ENCODE peak calls at places on chromosomes 6 and 20, in seven cellular contexts. L is fibroblast of lung, C is neural progenitor cell, E is mesothelial cell of epicardium, P is fibroblast of the aortic adventitia, N is A549, W is lung. X is an unnamed sample.

GRCh38 chr6:107709341-107709740 is 114.8 kb downstream of the SCML4 start:
- DNase-seq in L (no peak), C (no peak), E (no peak), P (no peak), N (no peak), W (no peak), X (no peak)

GRCh38 chr6:10722820-10723651 is at the start of gene TMEM14C:
- DNase-seq in L (peak), C (peak), E (peak), P (peak), N (peak), W (peak), X (peak)

GRCh38 chr6:134702279-134702678 is 247.6 kb downstream of the ALDH8A1 start:
- DNase-seq in L (no peak), C (no peak), E (no peak), P (no peak), N (no peak), W (no peak), X (no peak)

GRCh38 chr20:57308451-57309410 is 20.9 kb upstream of the SPO11 start:
- DNase-seq in L (no peak), C (no peak), E (no peak), P (no peak), N (no peak), W (no peak), X (no peak)

GRCh38 chr20:10447028-10447427 is 11.9 kb downstream of the SLX4IP start:
- DNase-seq in L (peak), C (no peak), E (no peak), P (peak), N (peak), W (no peak), X (peak)

GRCh38 chr6:118283759-118284158 is 264.3 kb upstream of the PLN start:
- DNase-seq in L (peak), C (peak), E (no peak), P (peak), N (peak), W (peak), X (peak)

GRCh38 chr20:39968495-39968894 is 720.5 kb downstream of the MAFB start:
- DNase-seq in L (no peak), C (no peak), E (no peak), P (no peak), N (no peak), W (no peak), X (no peak)

GRCh38 chr20:12570371-12570770 is 438.4 kb upstream of the SPTLC3 start:
- DNase-seq in L (no peak), C (peak), E (no peak), P (no peak), N (peak), W (no peak), X (no peak)

GRCh38 chr6:30793521-30794194 is 49.3 kb upstream of the IER3 start:
- DNase-seq in L (peak), C (no peak), E (no peak), P (peak), N (no peak), W (no peak), X (peak)

GRCh38 chr6:159398633-159399032 is 229.4 kb downstream of the FNDC1 start:
- DNase-seq in L (no peak), C (no peak), E (no peak), P (no peak), N (no peak), W (no peak), X (no peak)

GRCh38 chr6:161631676-161632194 is 357.9 kb upstream of the AGPAT4 start:
- DNase-seq in L (peak), C (no peak), E (no peak), P (peak), N (no peak), W (no peak), X (peak)

GRCh38 chr20:8267009-8267408 is 134.9 kb downstream of the PLCB1 start:
- DNase-seq in L (no peak), C (no peak), E (no peak), P (no peak), N (no peak), W (no peak), X (no peak)

GRCh38 chr6:43669050-43669921 is 18.3 kb downstream of the MRPS18A start:
- DNase-seq in L (peak), C (peak), E (no peak), P (peak), N (no peak), W (no peak), X (peak)

GRCh38 chr6:80457044-80457933 is 350.8 kb downstream of the BCKDHB start:
- DNase-seq in L (peak), C (no peak), E (no peak), P (peak), N (no peak), W (peak), X (peak)

GRCh38 chr6:113630365-113630737 is 226.8 kb upstream of the MARCKS start:
- DNase-seq in L (peak), C (no peak), E (no peak), P (peak), N (no peak), W (no peak), X (peak)

GRCh38 chr6:87697581-87698552 is 4.2 kb downstream of the AKIRIN2 start:
- DNase-seq in L (peak), C (peak), E (no peak), P (peak), N (no peak), W (no peak), X (peak)

GRCh38 chr20:58447733-58448391 is 58.8 kb downstream of the VAPB start:
- DNase-seq in L (peak), C (peak), E (no peak), P (peak), N (peak), W (peak), X (peak)

GRCh38 chr6:132763269-132763668 is 5.6 kb upstream of the VNN2 start:
- DNase-seq in L (no peak), C (no peak), E (no peak), P (no peak), N (no peak), W (no peak), X (no peak)

GRCh38 chr6:43246301-43247114 is 3.2 kb downstream of the TTBK1 start:
- DNase-seq in L (peak), C (peak), E (no peak), P (no peak), N (peak), W (peak), X (no peak)

GRCh38 chr6:109420751-109421150 is 19.7 kb downstream of the PPIL6 start:
- DNase-seq in L (no peak), C (no peak), E (no peak), P (no peak), N (no peak), W (no peak), X (no peak)

GRCh38 chr6:138211048-138211581 is 7.2 kb downstream of the PBOV1 start:
- DNase-seq in L (no peak), C (peak), E (no peak), P (no peak), N (no peak), W (no peak), X (no peak)
- TF ChIP-seq CTCF in L (no peak), C (peak), E (no peak), P (no peak), N (no peak), W (no peak), X (no peak)

GRCh38 chr6:111650049-111650448 is 44.4 kb upstream of the TRAF3IP2 start:
- DNase-seq in L (no peak), C (no peak), E (no peak), P (no peak), N (no peak), W (no peak), X (no peak)

GRCh38 chr6:111648100-111648499 is 42.4 kb upstream of the TRAF3IP2 start:
- DNase-seq in L (no peak), C (no peak), E (no peak), P (no peak), N (no peak), W (no peak), X (no peak)

GRCh38 chr6:111653961-111654360 is 48.3 kb upstream of the TRAF3IP2 start:
- DNase-seq in L (no peak), C (no peak), E (no peak), P (no peak), N (no peak), W (no peak), X (no peak)

GRCh38 chr6:111653434-111653833 is 47.8 kb upstream of the TRAF3IP2 start:
- DNase-seq in L (no peak), C (no peak), E (no peak), P (no peak), N (no peak), W (no peak), X (no peak)

GRCh38 chr6:111651185-111652034 is 45.7 kb upstream of the TRAF3IP2 start:
- DNase-seq in L (peak), C (no peak), E (no peak), P (no peak), N (no peak), W (no peak), X (no peak)
- TF ChIP-seq CTCF in L (no peak), C (no peak), E (no peak), P (no peak), N (no peak), W (no peak), X (no peak)

DNA sequence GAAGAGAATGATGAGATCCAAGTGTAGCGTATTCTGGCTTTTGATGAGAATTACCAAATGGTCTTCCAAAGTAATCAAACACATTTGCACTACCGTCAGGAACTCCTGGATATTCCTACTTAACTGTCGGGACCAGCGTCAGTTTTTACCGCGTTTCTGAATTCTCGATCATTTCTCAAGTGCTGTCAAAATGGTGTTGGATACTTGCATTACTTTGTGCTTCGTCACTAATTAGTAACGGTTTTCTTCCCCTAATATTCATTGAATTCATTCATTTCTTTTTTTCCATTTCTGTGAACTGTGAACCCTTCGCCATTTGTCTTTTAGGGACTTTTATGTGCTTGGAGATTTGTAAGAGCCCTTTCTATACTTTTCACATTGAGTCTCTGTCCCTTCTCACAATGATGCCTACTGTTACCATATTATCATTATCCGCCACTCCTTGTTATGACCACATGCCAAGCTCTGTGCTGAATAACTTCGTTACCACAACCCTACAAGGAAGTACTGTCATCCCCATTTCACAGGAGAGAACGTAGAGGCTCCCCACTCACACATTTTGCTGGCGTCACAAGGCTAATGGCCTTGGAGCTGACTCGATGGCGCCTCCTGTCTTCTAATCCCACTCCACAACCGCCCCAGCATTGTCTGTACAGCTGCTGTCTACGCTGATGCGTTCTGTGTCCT is 74.2 kb upstream of the QKI start:
- DNase-seq in L (no peak), C (no peak), E (no peak), P (no peak), N (no peak), W (no peak), X (no peak)
- TF ChIP-seq CTCF in L (no peak), C (peak), E (no peak), P (no peak), N (no peak), W (no peak), X (no peak)

DNA sequence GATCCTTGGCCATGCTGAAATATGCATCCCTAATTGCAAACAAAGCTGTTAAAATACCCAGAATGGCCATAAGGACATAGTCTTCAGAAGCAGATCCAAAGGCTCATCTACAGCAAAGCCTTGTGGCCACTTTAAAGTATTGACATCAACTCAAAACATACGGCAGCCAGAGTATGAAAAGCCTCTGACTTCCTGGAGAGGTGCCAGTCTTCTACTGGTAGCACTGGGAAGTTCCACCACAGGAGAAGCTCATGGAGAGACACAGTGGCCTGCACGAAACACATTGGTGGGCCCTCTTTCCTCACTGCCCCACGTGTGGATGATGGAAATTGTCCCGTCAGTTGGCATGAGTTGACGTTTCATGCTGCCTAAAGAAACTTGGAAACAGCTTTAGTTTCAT is 202.6 kb upstream of the HEY2 start:
- DNase-seq in L (peak), C (no peak), E (no peak), P (peak), N (no peak), W (no peak), X (peak)
- TF ChIP-seq CTCF in L (no peak), C (no peak), E (no peak), P (no peak), N (no peak), W (no peak), X (no peak)

GRCh38 chr20:44460795-44461141 is 14.9 kb upstream of the TTPAL start:
- DNase-seq in L (peak), C (peak), E (no peak), P (peak), N (peak), W (no peak), X (peak)

GRCh38 chr20:44461803-44462174 is 13.9 kb upstream of the TTPAL start:
- DNase-seq in L (no peak), C (no peak), E (no peak), P (no peak), N (no peak), W (no peak), X (no peak)

GRCh38 chr20:44464514-44464913 is 11.2 kb upstream of the TTPAL start:
- DNase-seq in L (no peak), C (no peak), E (no peak), P (no peak), N (no peak), W (no peak), X (no peak)

GRCh38 chr20:44463466-44463865 is 12.2 kb upstream of the TTPAL start:
- DNase-seq in L (no peak), C (no peak), E (no peak), P (no peak), N (no peak), W (no peak), X (no peak)

DNA sequence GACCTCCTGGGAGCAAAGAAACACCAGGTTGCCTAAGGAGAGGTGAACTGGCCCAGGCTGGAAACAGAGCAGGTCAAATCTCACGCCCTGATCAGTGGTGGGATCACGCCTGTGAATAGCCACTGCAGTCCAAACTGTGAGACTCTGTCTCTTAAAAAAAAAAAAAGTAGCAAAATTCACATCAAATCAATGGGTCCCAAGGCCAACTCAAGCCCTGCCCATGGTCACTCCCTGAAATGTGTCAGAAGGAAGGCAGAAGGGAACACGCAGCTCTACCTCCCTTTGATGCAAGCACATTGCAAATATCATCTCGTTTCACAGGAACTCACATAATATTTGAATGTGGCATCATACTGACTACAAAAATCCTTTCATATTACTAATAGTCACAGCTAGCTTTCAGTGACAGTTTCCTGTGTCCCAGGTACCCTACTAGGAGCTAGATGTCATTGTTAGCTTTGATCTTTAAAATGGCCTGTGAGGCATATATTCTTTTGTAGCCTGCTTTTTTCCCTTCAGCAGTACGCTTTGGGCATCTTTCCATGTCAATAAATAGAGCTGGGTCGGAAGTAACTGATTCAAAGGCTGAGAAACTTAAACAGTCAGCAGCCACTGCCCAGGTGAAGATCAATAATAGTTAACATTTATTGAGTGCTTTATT is 14.4 kb upstream of the TTPAL start:
- DNase-seq in L (no peak), C (no peak), E (no peak), P (no peak), N (no peak), W (no peak), X (no peak)
- TF ChIP-seq CTCF in L (no peak), C (no peak), E (no peak), P (no peak), N (no peak), W (no peak), X (no peak)

DNA sequence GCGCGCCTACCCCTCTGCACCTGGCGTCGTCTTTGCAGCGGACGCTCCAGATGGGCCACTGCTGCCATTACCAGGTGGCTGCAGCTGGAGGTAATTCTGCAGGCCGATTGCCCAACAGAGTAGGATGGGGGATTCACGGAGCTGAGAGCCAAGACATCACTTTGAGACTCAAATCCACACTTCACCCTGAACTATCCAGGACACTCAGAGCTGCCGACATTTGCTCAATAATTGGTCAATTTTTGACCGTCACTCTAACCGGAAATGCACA is 694.9 kb upstream of the FLRT3 start:
- DNase-seq in L (no peak), C (no peak), E (no peak), P (no peak), N (no peak), W (no peak), X (no peak)
- TF ChIP-seq CTCF in L (no peak), C (no peak), E (no peak), P (no peak), N (no peak), W (no peak), X (no peak)

GRCh38 chr20:3795511-3796468 is at the start of gene CDC25B:
- DNase-seq in L (peak), C (peak), E (peak), P (peak), N (peak), W (peak), X (peak)
- TF ChIP-seq CTCF in L (peak), C (peak), E (peak), P (peak), N (peak), W (no peak), X (peak)

DNA sequence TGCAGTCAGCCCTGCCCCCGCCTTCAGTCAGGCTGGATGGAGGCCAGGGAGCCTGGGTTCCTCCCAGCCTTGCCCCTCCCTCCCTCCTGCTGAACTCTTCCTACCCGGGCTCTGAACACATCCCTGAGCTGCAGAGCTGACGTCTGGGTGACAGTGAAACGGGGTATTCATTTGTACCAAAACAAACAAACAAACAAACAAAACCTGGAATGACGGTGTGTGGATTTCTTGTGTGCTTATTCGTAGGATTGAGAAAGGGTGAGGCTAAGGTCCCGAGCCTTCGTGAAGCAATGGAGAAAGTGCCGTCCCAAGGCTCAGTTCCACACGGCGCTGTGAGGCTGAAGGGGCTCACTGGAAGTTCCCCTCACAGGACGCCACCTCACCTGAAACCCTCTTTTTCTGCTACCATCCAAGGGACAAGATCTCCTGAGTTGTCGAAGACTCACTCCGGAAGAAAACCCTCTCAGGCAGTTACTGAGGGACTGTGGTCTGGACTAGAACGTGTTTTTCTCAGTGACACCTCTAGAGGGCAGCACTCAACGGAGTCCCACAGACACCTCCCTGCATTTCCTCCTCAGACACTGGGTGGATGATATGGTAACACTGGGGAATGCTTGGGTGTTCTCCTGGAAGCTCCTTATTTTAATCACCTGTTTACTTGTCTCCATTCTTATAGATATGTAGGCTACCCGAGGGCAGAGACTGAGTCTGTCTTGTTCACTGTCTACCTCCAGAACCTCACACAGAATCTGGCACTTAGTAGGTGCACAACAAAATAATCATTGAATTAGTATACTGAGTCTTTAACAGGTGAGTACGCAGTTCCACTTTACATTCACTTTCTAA is 27.3 kb downstream of the GSTA3 start:
- DNase-seq in L (peak), C (peak), E (no peak), P (peak), N (peak), W (peak), X (peak)
- TF ChIP-seq CTCF in L (peak), C (peak), E (peak), P (peak), N (peak), W (peak), X (peak)

DNA sequence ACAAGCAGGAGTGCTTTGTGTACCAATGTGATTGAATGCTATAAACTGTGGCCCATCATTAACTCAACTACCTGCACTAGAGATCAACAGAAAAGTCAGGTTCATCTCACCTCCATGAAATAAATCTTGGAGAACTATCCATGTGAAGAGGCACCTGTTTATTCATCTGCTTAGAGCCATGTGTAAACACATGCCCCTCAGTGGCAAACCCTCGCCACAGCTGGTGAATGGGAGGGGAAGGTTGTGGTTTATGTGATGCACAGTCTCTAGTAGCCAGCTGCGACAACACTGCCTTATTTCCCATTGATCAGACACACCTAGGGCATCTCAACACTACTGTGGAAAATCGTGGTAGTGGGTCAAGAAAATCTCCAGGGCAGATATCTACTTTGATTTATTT is 640.2 kb downstream of the PTPRT start:
- DNase-seq in L (no peak), C (no peak), E (no peak), P (no peak), N (no peak), W (no peak), X (no peak)
- TF ChIP-seq CTCF in L (no peak), C (no peak), E (no peak), P (no peak), N (no peak), W (no peak), X (no peak)

X was measured in fibroblast of pulmonary artery.